ENCODE peak calls at places on chromosomes 3 and 15, in nine cellular contexts. S is uterus; L is small intestine; A is Panc1; C is mesenchymal stem cell; Y is PC-3; M is aorta; Q is naive thymus-derived CD4-positive, alpha-beta T cell; U is K562. F is an unnamed sample.
A peak's percentile ranks its signal among the peaks of the same experiment; 100 is the strongest.

GRCh38 chr3:127720985-127721384 is 48.2 kb downstream of the ABTB1 start:
- DNase-seq in S (no peak), L (no peak), A (no peak), C (no peak), Y (no peak), M (no peak), Q (no peak), U (no peak), F (no peak)

GRCh38 chr15:43517354-43518072 is at the start of gene MAP1A:
- DNase-seq in S (peak; percentile 53), L (no peak), A (no peak), C (peak; percentile 83), Y (no peak), M (peak; percentile 69), Q (no peak), U (peak; percentile 90), F (peak; percentile 36)

GRCh38 chr3:127667119-127667681 is 5.6 kb upstream of the ABTB1 start:
- DNase-seq in S (no peak), L (no peak), A (no peak), C (no peak), Y (no peak), M (no peak), Q (no peak), U (no peak), F (no peak)

GRCh38 chr3:184889312-184889904 is 77.4 kb downstream of the VPS8 start:
- DNase-seq in S (no peak), L (no peak), A (no peak), C (no peak), Y (no peak), M (no peak), Q (no peak), U (no peak), F (no peak)

GRCh38 chr3:128060473-128061381 is 8.5 kb downstream of the SEC61A1 start:
- DNase-seq in S (no peak), L (no peak), A (no peak), C (no peak), Y (peak; percentile 33), M (no peak), Q (no peak), U (no peak), F (no peak)

GRCh38 chr15:41160639-41161315 is 44.7 kb upstream of the INO80 start:
- DNase-seq in S (no peak), L (no peak), A (no peak), C (no peak), Y (peak; percentile 46), M (no peak), Q (no peak), U (no peak), F (no peak)

GRCh38 chr15:100201376-100202280 is 140.1 kb downstream of the ADAMTS17 start:
- DNase-seq in S (no peak), L (peak; percentile 48), A (no peak), C (peak; percentile 1), Y (no peak), M (no peak), Q (peak; percentile 19), U (no peak), F (no peak)

GRCh38 chr15:100972975-100973350 is 53.8 kb downstream of the LRRK1 start:
- DNase-seq in S (no peak), L (no peak), A (no peak), C (no peak), Y (no peak), M (no peak), Q (no peak), U (no peak), F (no peak)

GRCh38 chr3:78728406-78729145 is 1039.2 kb downstream of the ROBO1 start:
- DNase-seq in S (peak; percentile 62), L (peak; percentile 5), A (no peak), C (peak; percentile 33), Y (no peak), M (peak; percentile 57), Q (no peak), U (no peak), F (peak; percentile 51)

GRCh38 chr3:187738400-187739124 is 6.7 kb downstream of the BCL6 start:
- DNase-seq in S (peak; percentile 88), L (peak; percentile 86), A (peak; percentile 88), C (peak; percentile 95), Y (peak; percentile 94), M (peak; percentile 93), Q (peak; percentile 66), U (peak; percentile 84), F (peak; percentile 94)

GRCh38 chr3:172918568-172919296 is 168.2 kb downstream of the ECT2 start:
- DNase-seq in S (no peak), L (peak; percentile 22), A (no peak), C (no peak), Y (no peak), M (no peak), Q (no peak), U (no peak), F (no peak)

GRCh38 chr3:32460031-32460749 is 42.5 kb downstream of the CMTM6 start:
- DNase-seq in S (no peak), L (peak; percentile 66), A (no peak), C (no peak), Y (no peak), M (no peak), Q (peak; percentile 86), U (peak; percentile 5), F (no peak)

GRCh38 chr15:22942877-22943276 is 37.3 kb downstream of the CYFIP1 start:
- DNase-seq in S (no peak), L (no peak), A (no peak), C (no peak), Y (no peak), M (peak; percentile 30), Q (no peak), U (peak; percentile 28), F (no peak)

GRCh38 chr15:38325290-38325990 is 72.8 kb downstream of the SPRED1 start:
- DNase-seq in S (no peak), L (no peak), A (no peak), C (no peak), Y (no peak), M (peak; percentile 46), Q (no peak), U (no peak), F (no peak)

GRCh38 chr15:75785771-75786563 is 57.3 kb upstream of the UBE2Q2 start:
- DNase-seq in S (no peak), L (no peak), A (no peak), C (peak; percentile 44), Y (no peak), M (no peak), Q (no peak), U (peak; percentile 42), F (peak; percentile 9)
- H3K27me3 ChIP-seq in S (no peaks in the 10 kb centered on the region), L (no peaks in the 10 kb centered on the region), A (no peaks in the 10 kb centered on the region), C (peaks cover 52% of the 10 kb centered on the region), Y (peaks cover 30% of the 10 kb centered on the region), M (no peaks in the 10 kb centered on the region), Q (no peaks in the 10 kb centered on the region), U (peaks cover 12% of the 10 kb centered on the region), F (no peaks in the 10 kb centered on the region)

GRCh38 chr3:160801386-160802118 is 45.5 kb downstream of the PPM1L start:
- DNase-seq in S (no peak), L (peak; percentile 3), A (no peak), C (peak; percentile 75), Y (peak; percentile 33), M (peak; percentile 73), Q (peak; percentile 7), U (no peak), F (peak; percentile 65)
- H3K4me1 ChIP-seq in S (peaks cover 4% of the 10 kb centered on the region), L (no peaks in the 10 kb centered on the region), A (peaks cover 18% of the 10 kb centered on the region), C (no peaks in the 10 kb centered on the region), Y (no peaks in the 10 kb centered on the region), M (no peaks in the 10 kb centered on the region), Q (peaks cover 5% of the 10 kb centered on the region), U (no peaks in the 10 kb centered on the region), F (no peaks in the 10 kb centered on the region)

GRCh38 chr3:12954180-12954579 is 112.8 kb upstream of the RPL32 start:
- DNase-seq in S (no peak), L (no peak), A (no peak), C (no peak), Y (no peak), M (no peak), Q (no peak), U (no peak), F (no peak)

GRCh38 chr3:12957334-12957733 is 115.9 kb downstream of the IQSEC1 start:
- DNase-seq in S (no peak), L (no peak), A (no peak), C (no peak), Y (no peak), M (peak; percentile 78), Q (no peak), U (no peak), F (no peak)

GRCh38 chr3:12954891-12955650 is 113.7 kb upstream of the RPL32 start:
- DNase-seq in S (peak; percentile 61), L (peak; percentile 85), A (no peak), C (peak; percentile 16), Y (no peak), M (peak; percentile 94), Q (no peak), U (no peak), F (peak; percentile 86)

GRCh38 chr3:12956316-12956660 is 114.9 kb upstream of the RPL32 start:
- DNase-seq in S (no peak), L (no peak), A (no peak), C (no peak), Y (no peak), M (no peak), Q (no peak), U (no peak), F (no peak)

DNA sequence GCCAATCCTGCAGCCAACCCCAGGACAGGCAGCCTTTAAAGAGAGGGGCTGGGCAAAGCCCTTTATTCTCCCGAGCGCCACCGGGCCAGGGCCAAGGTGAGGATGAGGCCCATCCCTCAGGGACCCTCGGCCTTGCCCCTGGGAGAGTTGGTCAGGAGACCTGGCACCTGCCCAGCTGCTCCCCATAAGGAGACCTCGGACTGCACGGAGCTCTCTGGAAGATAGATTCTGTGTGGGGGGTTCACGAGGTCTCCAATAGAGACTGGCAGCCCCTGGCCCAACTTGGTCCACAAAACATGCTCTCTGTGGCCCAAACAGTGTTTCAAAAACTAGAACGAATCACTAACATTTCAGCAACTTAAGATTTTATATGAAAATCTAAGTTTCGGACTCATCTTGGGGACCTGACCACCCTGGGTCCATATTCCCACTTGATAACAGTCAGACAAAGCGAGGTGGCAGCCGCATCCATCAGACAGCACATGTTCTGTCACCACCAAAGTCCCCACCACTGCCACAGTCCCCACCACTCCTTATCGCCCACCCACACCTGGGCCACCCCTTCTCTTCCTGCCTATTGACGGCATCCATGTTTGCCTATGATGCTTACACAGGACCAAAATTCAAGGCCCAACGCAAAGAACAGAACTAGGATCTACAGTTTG is 114.4 kb upstream of the RPL32 start:
- DNase-seq in S (no peak), L (no peak), A (no peak), C (no peak), Y (no peak), M (no peak), Q (no peak), U (no peak), F (no peak)
- H3K27ac ChIP-seq in S (peak overlapping the region; percentile 32), L (no peak overlapping the region), A (no peak overlapping the region), C (no peak overlapping the region), Y (no peak overlapping the region), M (peak overlapping the region; percentile 88), Q (peak overlapping the region; percentile 39), U (peak overlapping the region; percentile 20), F (no peak overlapping the region)

DNA sequence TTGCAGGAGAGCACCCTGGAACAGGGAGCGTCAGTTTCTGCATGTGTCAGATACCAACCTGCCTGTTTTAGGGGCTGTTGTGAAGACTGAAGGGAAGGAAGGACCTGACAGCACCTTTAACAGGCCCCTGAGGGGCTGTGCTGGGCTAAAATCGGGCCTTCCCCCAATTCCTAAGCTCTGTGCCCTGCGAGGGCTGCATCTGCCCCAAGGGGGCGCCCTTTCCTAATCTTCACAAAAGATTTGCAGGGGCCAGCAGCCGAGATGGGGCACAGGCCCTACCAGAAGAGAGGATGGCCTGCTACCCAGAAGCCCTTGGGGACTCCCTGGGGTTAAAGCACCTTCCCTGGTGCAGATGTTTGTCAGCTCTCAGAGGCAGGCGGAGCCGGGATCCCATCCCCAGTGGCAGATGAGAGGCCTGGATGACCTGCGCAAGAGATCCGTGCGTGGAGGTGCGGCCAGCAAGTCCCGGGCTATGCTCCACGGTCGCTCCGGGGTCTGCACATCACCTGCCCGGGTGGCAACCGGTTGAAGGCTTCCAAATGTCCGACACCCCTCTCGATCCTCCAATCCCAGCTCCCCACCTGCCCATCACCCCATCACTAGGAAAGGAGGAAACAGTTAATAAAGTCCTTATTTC is 53.6 kb downstream of the RHCG start:
- DNase-seq in S (no peak), L (peak; percentile 49), A (peak; percentile 5), C (peak; percentile 6), Y (peak; percentile 77), M (no peak), Q (no peak), U (peak; percentile 73), F (peak; percentile 58)
- H3K27me3 ChIP-seq in S (no peaks in the 10 kb centered on the region), L (no peaks in the 10 kb centered on the region), A (no peaks in the 10 kb centered on the region), C (peaks cover 85% of the 10 kb centered on the region), Y (no peaks in the 10 kb centered on the region), M (no peaks in the 10 kb centered on the region), Q (no peaks in the 10 kb centered on the region), U (peaks cover 7% of the 10 kb centered on the region), F (no peaks in the 10 kb centered on the region)

F was measured in colonic mucosa.